ENCODE peak calls at places on chromosomes 6 and 20, in ten cellular contexts. One of them, this sample, is unnamed.

GRCh38 chr6:54135665-54136370 is 24.6 kb downstream of the MLIP start:
- DNase-seq in stomach: no peak
- DNase-seq in lung microvascular endothelial cell: peak; percentile 85
- DNase-seq in GM23248: peak; percentile 26
- DNase-seq in neural progenitor cell: no peak
- DNase-seq in lower leg skin: no peak
- DNase-seq in KBM-7: no peak
- DNase-seq in activated CD4-positive, alpha-beta T cell treated with anti-CD3 and anti-CD28 coated beads, Interleukin-2, amount 50 U/mL, for 24 hours: no peak
- DNase-seq in GM03348: peak; percentile 27
- DNase-seq in activated T-helper 1 cell treated with anti-CD3 and anti-CD28 coated beads, Interleukin-2, amount 50 U/mL, for 16 hours: no peak
- DNase-seq in this sample: no peak

GRCh38 chr6:152261179-152261578 is 376.0 kb downstream of the SYNE1 start:
- DNase-seq in stomach: no peak
- DNase-seq in lung microvascular endothelial cell: no peak
- DNase-seq in GM23248: no peak
- DNase-seq in neural progenitor cell: peak; percentile 3
- DNase-seq in lower leg skin: no peak
- DNase-seq in KBM-7: no peak
- DNase-seq in activated CD4-positive, alpha-beta T cell treated with anti-CD3 and anti-CD28 coated beads, Interleukin-2, amount 50 U/mL, for 24 hours: no peak
- DNase-seq in GM03348: no peak
- DNase-seq in activated T-helper 1 cell treated with anti-CD3 and anti-CD28 coated beads, Interleukin-2, amount 50 U/mL, for 16 hours: no peak
- DNase-seq in this sample: no peak

GRCh38 chr6:53624491-53624890 is 41.1 kb downstream of the KLHL31 start:
- DNase-seq in stomach: no peak
- DNase-seq in lung microvascular endothelial cell: no peak
- DNase-seq in GM23248: no peak
- DNase-seq in neural progenitor cell: no peak
- DNase-seq in lower leg skin: no peak
- DNase-seq in KBM-7: no peak
- DNase-seq in activated CD4-positive, alpha-beta T cell treated with anti-CD3 and anti-CD28 coated beads, Interleukin-2, amount 50 U/mL, for 24 hours: no peak
- DNase-seq in GM03348: no peak
- DNase-seq in activated T-helper 1 cell treated with anti-CD3 and anti-CD28 coated beads, Interleukin-2, amount 50 U/mL, for 16 hours: no peak
- DNase-seq in this sample: no peak

GRCh38 chr20:7406671-7407070 is 533.6 kb downstream of the HAO1 start:
- DNase-seq in stomach: no peak
- DNase-seq in lung microvascular endothelial cell: no peak
- DNase-seq in GM23248: no peak
- DNase-seq in neural progenitor cell: no peak
- DNase-seq in lower leg skin: no peak
- DNase-seq in KBM-7: no peak
- DNase-seq in activated CD4-positive, alpha-beta T cell treated with anti-CD3 and anti-CD28 coated beads, Interleukin-2, amount 50 U/mL, for 24 hours: no peak
- DNase-seq in GM03348: no peak
- DNase-seq in activated T-helper 1 cell treated with anti-CD3 and anti-CD28 coated beads, Interleukin-2, amount 50 U/mL, for 16 hours: no peak
- DNase-seq in this sample: no peak

GRCh38 chr6:143108278-143108677 is 47.6 kb downstream of the AIG1 start:
- DNase-seq in stomach: no peak
- DNase-seq in lung microvascular endothelial cell: no peak
- DNase-seq in GM23248: peak; percentile 16
- DNase-seq in neural progenitor cell: no peak
- DNase-seq in lower leg skin: no peak
- DNase-seq in KBM-7: no peak
- DNase-seq in activated CD4-positive, alpha-beta T cell treated with anti-CD3 and anti-CD28 coated beads, Interleukin-2, amount 50 U/mL, for 24 hours: no peak
- DNase-seq in GM03348: peak; percentile 30
- DNase-seq in activated T-helper 1 cell treated with anti-CD3 and anti-CD28 coated beads, Interleukin-2, amount 50 U/mL, for 16 hours: no peak
- DNase-seq in this sample: no peak

GRCh38 chr20:51631011-51631950 is 88.8 kb upstream of the NFATC2 start:
- DNase-seq in stomach: no peak
- DNase-seq in lung microvascular endothelial cell: peak; percentile 100
- DNase-seq in GM23248: peak; percentile 96
- DNase-seq in neural progenitor cell: no peak
- DNase-seq in lower leg skin: peak; percentile 88
- DNase-seq in KBM-7: peak; percentile 86
- DNase-seq in activated CD4-positive, alpha-beta T cell treated with anti-CD3 and anti-CD28 coated beads, Interleukin-2, amount 50 U/mL, for 24 hours: peak; percentile 32
- DNase-seq in GM03348: peak; percentile 94
- DNase-seq in activated T-helper 1 cell treated with anti-CD3 and anti-CD28 coated beads, Interleukin-2, amount 50 U/mL, for 16 hours: no peak
- DNase-seq in this sample: peak; percentile 62

GRCh38 chr20:3031524-3032147 is 11.8 kb upstream of the GNRH2 start:
- DNase-seq in stomach: no peak
- DNase-seq in lung microvascular endothelial cell: no peak
- DNase-seq in GM23248: no peak
- DNase-seq in neural progenitor cell: no peak
- DNase-seq in lower leg skin: no peak
- DNase-seq in KBM-7: no peak
- DNase-seq in activated CD4-positive, alpha-beta T cell treated with anti-CD3 and anti-CD28 coated beads, Interleukin-2, amount 50 U/mL, for 24 hours: no peak
- DNase-seq in GM03348: no peak
- DNase-seq in activated T-helper 1 cell treated with anti-CD3 and anti-CD28 coated beads, Interleukin-2, amount 50 U/mL, for 16 hours: no peak
- DNase-seq in this sample: no peak

GRCh38 chr20:33770005-33770404 is 38.2 kb downstream of the ZNF341 start:
- DNase-seq in stomach: peak; percentile 50
- DNase-seq in lung microvascular endothelial cell: no peak
- DNase-seq in GM23248: no peak
- DNase-seq in neural progenitor cell: no peak
- DNase-seq in lower leg skin: no peak
- DNase-seq in KBM-7: no peak
- DNase-seq in activated CD4-positive, alpha-beta T cell treated with anti-CD3 and anti-CD28 coated beads, Interleukin-2, amount 50 U/mL, for 24 hours: no peak
- DNase-seq in GM03348: no peak
- DNase-seq in activated T-helper 1 cell treated with anti-CD3 and anti-CD28 coated beads, Interleukin-2, amount 50 U/mL, for 16 hours: no peak
- DNase-seq in this sample: no peak

GRCh38 chr20:63544241-63544957 is 3.1 kb downstream of the SRMS start:
- DNase-seq in stomach: no peak
- DNase-seq in lung microvascular endothelial cell: no peak
- DNase-seq in GM23248: no peak
- DNase-seq in neural progenitor cell: no peak
- DNase-seq in lower leg skin: no peak
- DNase-seq in KBM-7: no peak
- DNase-seq in activated CD4-positive, alpha-beta T cell treated with anti-CD3 and anti-CD28 coated beads, Interleukin-2, amount 50 U/mL, for 24 hours: no peak
- DNase-seq in GM03348: no peak
- DNase-seq in activated T-helper 1 cell treated with anti-CD3 and anti-CD28 coated beads, Interleukin-2, amount 50 U/mL, for 16 hours: no peak
- DNase-seq in this sample: no peak

GRCh38 chr6:38518511-38519304 is 121.0 kb downstream of the BTBD9 start:
- DNase-seq in stomach: no peak
- DNase-seq in lung microvascular endothelial cell: no peak
- DNase-seq in GM23248: no peak
- DNase-seq in neural progenitor cell: no peak
- DNase-seq in lower leg skin: no peak
- DNase-seq in KBM-7: no peak
- DNase-seq in activated CD4-positive, alpha-beta T cell treated with anti-CD3 and anti-CD28 coated beads, Interleukin-2, amount 50 U/mL, for 24 hours: no peak
- DNase-seq in GM03348: no peak
- DNase-seq in activated T-helper 1 cell treated with anti-CD3 and anti-CD28 coated beads, Interleukin-2, amount 50 U/mL, for 16 hours: no peak
- DNase-seq in this sample: no peak

GRCh38 chr6:112603726-112604125 is 256.6 kb downstream of the RFPL4B start:
- DNase-seq in stomach: no peak
- DNase-seq in lung microvascular endothelial cell: no peak
- DNase-seq in GM23248: peak; percentile 23
- DNase-seq in neural progenitor cell: no peak
- DNase-seq in lower leg skin: no peak
- DNase-seq in KBM-7: no peak
- DNase-seq in activated CD4-positive, alpha-beta T cell treated with anti-CD3 and anti-CD28 coated beads, Interleukin-2, amount 50 U/mL, for 24 hours: no peak
- DNase-seq in GM03348: no peak
- DNase-seq in activated T-helper 1 cell treated with anti-CD3 and anti-CD28 coated beads, Interleukin-2, amount 50 U/mL, for 16 hours: no peak
- DNase-seq in this sample: no peak

GRCh38 chr6:161010418-161010817 is 18.8 kb downstream of the MAP3K4 start:
- DNase-seq in stomach: no peak
- DNase-seq in lung microvascular endothelial cell: no peak
- DNase-seq in GM23248: peak; percentile 84
- DNase-seq in neural progenitor cell: no peak
- DNase-seq in lower leg skin: no peak
- DNase-seq in KBM-7: no peak
- DNase-seq in activated CD4-positive, alpha-beta T cell treated with anti-CD3 and anti-CD28 coated beads, Interleukin-2, amount 50 U/mL, for 24 hours: no peak
- DNase-seq in GM03348: peak; percentile 41
- DNase-seq in activated T-helper 1 cell treated with anti-CD3 and anti-CD28 coated beads, Interleukin-2, amount 50 U/mL, for 16 hours: no peak
- DNase-seq in this sample: no peak

GRCh38 chr6:158115508-158115907 is 52.6 kb downstream of the SERAC1 start:
- DNase-seq in stomach: no peak
- DNase-seq in lung microvascular endothelial cell: no peak
- DNase-seq in GM23248: no peak
- DNase-seq in neural progenitor cell: no peak
- DNase-seq in lower leg skin: no peak
- DNase-seq in KBM-7: no peak
- DNase-seq in activated CD4-positive, alpha-beta T cell treated with anti-CD3 and anti-CD28 coated beads, Interleukin-2, amount 50 U/mL, for 24 hours: no peak
- DNase-seq in GM03348: no peak
- DNase-seq in activated T-helper 1 cell treated with anti-CD3 and anti-CD28 coated beads, Interleukin-2, amount 50 U/mL, for 16 hours: no peak
- DNase-seq in this sample: no peak

GRCh38 chr6:38813451-38813850 is 98.3 kb downstream of the DNAH8 start:
- DNase-seq in stomach: no peak
- DNase-seq in lung microvascular endothelial cell: peak; percentile 36
- DNase-seq in GM23248: no peak
- DNase-seq in neural progenitor cell: no peak
- DNase-seq in lower leg skin: no peak
- DNase-seq in KBM-7: peak; percentile 22
- DNase-seq in activated CD4-positive, alpha-beta T cell treated with anti-CD3 and anti-CD28 coated beads, Interleukin-2, amount 50 U/mL, for 24 hours: no peak
- DNase-seq in GM03348: no peak
- DNase-seq in activated T-helper 1 cell treated with anti-CD3 and anti-CD28 coated beads, Interleukin-2, amount 50 U/mL, for 16 hours: no peak
- DNase-seq in this sample: no peak

GRCh38 chr20:42218566-42218965 is 600.4 kb upstream of the CHD6 start:
- DNase-seq in stomach: no peak
- DNase-seq in lung microvascular endothelial cell: no peak
- DNase-seq in GM23248: no peak
- DNase-seq in neural progenitor cell: no peak
- DNase-seq in lower leg skin: no peak
- DNase-seq in KBM-7: no peak
- DNase-seq in activated CD4-positive, alpha-beta T cell treated with anti-CD3 and anti-CD28 coated beads, Interleukin-2, amount 50 U/mL, for 24 hours: no peak
- DNase-seq in GM03348: no peak
- DNase-seq in activated T-helper 1 cell treated with anti-CD3 and anti-CD28 coated beads, Interleukin-2, amount 50 U/mL, for 16 hours: no peak
- DNase-seq in this sample: no peak

GRCh38 chr20:49676581-49677291 is 36.9 kb downstream of the B4GALT5 start:
- DNase-seq in stomach: peak; percentile 60
- DNase-seq in lung microvascular endothelial cell: no peak
- DNase-seq in GM23248: peak; percentile 84
- DNase-seq in neural progenitor cell: no peak
- DNase-seq in lower leg skin: no peak
- DNase-seq in KBM-7: peak; percentile 73
- DNase-seq in activated CD4-positive, alpha-beta T cell treated with anti-CD3 and anti-CD28 coated beads, Interleukin-2, amount 50 U/mL, for 24 hours: no peak
- DNase-seq in GM03348: peak; percentile 57
- DNase-seq in activated T-helper 1 cell treated with anti-CD3 and anti-CD28 coated beads, Interleukin-2, amount 50 U/mL, for 16 hours: no peak
- DNase-seq in this sample: no peak

GRCh38 chr20:41317536-41318270 is at the start of gene ZHX3:
- DNase-seq in stomach: peak; percentile 97
- DNase-seq in lung microvascular endothelial cell: peak; percentile 97
- DNase-seq in GM23248: peak; percentile 99
- DNase-seq in neural progenitor cell: peak; percentile 99
- DNase-seq in lower leg skin: peak; percentile 99
- DNase-seq in KBM-7: peak; percentile 93
- DNase-seq in activated CD4-positive, alpha-beta T cell treated with anti-CD3 and anti-CD28 coated beads, Interleukin-2, amount 50 U/mL, for 24 hours: peak; percentile 92
- DNase-seq in GM03348: peak; percentile 100
- DNase-seq in activated T-helper 1 cell treated with anti-CD3 and anti-CD28 coated beads, Interleukin-2, amount 50 U/mL, for 16 hours: peak; percentile 97
- DNase-seq in this sample: peak; percentile 97

GRCh38 chr6:144697389-144697788 is 412.3 kb downstream of the UTRN start:
- DNase-seq in stomach: no peak
- DNase-seq in lung microvascular endothelial cell: no peak
- DNase-seq in GM23248: no peak
- DNase-seq in neural progenitor cell: no peak
- DNase-seq in lower leg skin: no peak
- DNase-seq in KBM-7: no peak
- DNase-seq in activated CD4-positive, alpha-beta T cell treated with anti-CD3 and anti-CD28 coated beads, Interleukin-2, amount 50 U/mL, for 24 hours: no peak
- DNase-seq in GM03348: no peak
- DNase-seq in activated T-helper 1 cell treated with anti-CD3 and anti-CD28 coated beads, Interleukin-2, amount 50 U/mL, for 16 hours: no peak
- DNase-seq in this sample: no peak

GRCh38 chr20:13118676-13119075 is 102.4 kb upstream of the ISM1 start:
- DNase-seq in stomach: no peak
- DNase-seq in lung microvascular endothelial cell: no peak
- DNase-seq in GM23248: no peak
- DNase-seq in neural progenitor cell: no peak
- DNase-seq in lower leg skin: no peak
- DNase-seq in KBM-7: no peak
- DNase-seq in activated CD4-positive, alpha-beta T cell treated with anti-CD3 and anti-CD28 coated beads, Interleukin-2, amount 50 U/mL, for 24 hours: no peak
- DNase-seq in GM03348: no peak
- DNase-seq in activated T-helper 1 cell treated with anti-CD3 and anti-CD28 coated beads, Interleukin-2, amount 50 U/mL, for 16 hours: no peak
- DNase-seq in this sample: no peak

GRCh38 chr6:151372164-151372563 is 19.2 kb downstream of the ZBTB2 start:
- DNase-seq in stomach: no peak
- DNase-seq in lung microvascular endothelial cell: no peak
- DNase-seq in GM23248: no peak
- DNase-seq in neural progenitor cell: no peak
- DNase-seq in lower leg skin: no peak
- DNase-seq in KBM-7: peak; percentile 34
- DNase-seq in activated CD4-positive, alpha-beta T cell treated with anti-CD3 and anti-CD28 coated beads, Interleukin-2, amount 50 U/mL, for 24 hours: no peak
- DNase-seq in GM03348: no peak
- DNase-seq in activated T-helper 1 cell treated with anti-CD3 and anti-CD28 coated beads, Interleukin-2, amount 50 U/mL, for 16 hours: no peak
- DNase-seq in this sample: no peak

GRCh38 chr20:43570496-43570895 is 11.7 kb downstream of the SGK2 start:
- DNase-seq in stomach: no peak
- DNase-seq in lung microvascular endothelial cell: no peak
- DNase-seq in GM23248: no peak
- DNase-seq in neural progenitor cell: no peak
- DNase-seq in lower leg skin: no peak
- DNase-seq in KBM-7: no peak
- DNase-seq in activated CD4-positive, alpha-beta T cell treated with anti-CD3 and anti-CD28 coated beads, Interleukin-2, amount 50 U/mL, for 24 hours: no peak
- DNase-seq in GM03348: no peak
- DNase-seq in activated T-helper 1 cell treated with anti-CD3 and anti-CD28 coated beads, Interleukin-2, amount 50 U/mL, for 16 hours: no peak
- DNase-seq in this sample: no peak

GRCh38 chr6:166903027-166903426 is 53.3 kb downstream of the RNASET2 start:
- DNase-seq in stomach: no peak
- DNase-seq in lung microvascular endothelial cell: peak; percentile 9
- DNase-seq in GM23248: peak; percentile 32
- DNase-seq in neural progenitor cell: no peak
- DNase-seq in lower leg skin: peak; percentile 60
- DNase-seq in KBM-7: no peak
- DNase-seq in activated CD4-positive, alpha-beta T cell treated with anti-CD3 and anti-CD28 coated beads, Interleukin-2, amount 50 U/mL, for 24 hours: no peak
- DNase-seq in GM03348: no peak
- DNase-seq in activated T-helper 1 cell treated with anti-CD3 and anti-CD28 coated beads, Interleukin-2, amount 50 U/mL, for 16 hours: no peak
- DNase-seq in this sample: no peak

GRCh38 chr20:57482796-57483195 is 42.1 kb downstream of the CTCFL start:
- DNase-seq in stomach: no peak
- DNase-seq in lung microvascular endothelial cell: no peak
- DNase-seq in GM23248: no peak
- DNase-seq in neural progenitor cell: no peak
- DNase-seq in lower leg skin: peak; percentile 68
- DNase-seq in KBM-7: no peak
- DNase-seq in activated CD4-positive, alpha-beta T cell treated with anti-CD3 and anti-CD28 coated beads, Interleukin-2, amount 50 U/mL, for 24 hours: no peak
- DNase-seq in GM03348: no peak
- DNase-seq in activated T-helper 1 cell treated with anti-CD3 and anti-CD28 coated beads, Interleukin-2, amount 50 U/mL, for 16 hours: no peak
- DNase-seq in this sample: no peak

GRCh38 chr6:111484655-111484974 is 1.6 kb upstream of the REV3L start:
- DNase-seq in stomach: no peak
- DNase-seq in lung microvascular endothelial cell: peak; percentile 41
- DNase-seq in GM23248: peak; percentile 45
- DNase-seq in neural progenitor cell: no peak
- DNase-seq in lower leg skin: no peak
- DNase-seq in KBM-7: no peak
- DNase-seq in activated CD4-positive, alpha-beta T cell treated with anti-CD3 and anti-CD28 coated beads, Interleukin-2, amount 50 U/mL, for 24 hours: no peak
- DNase-seq in GM03348: no peak
- DNase-seq in activated T-helper 1 cell treated with anti-CD3 and anti-CD28 coated beads, Interleukin-2, amount 50 U/mL, for 16 hours: no peak
- DNase-seq in this sample: no peak

GRCh38 chr6:108123946-108124345 is 41.9 kb upstream of the NR2E1 start:
- DNase-seq in stomach: no peak
- DNase-seq in lung microvascular endothelial cell: no peak
- DNase-seq in GM23248: no peak
- DNase-seq in neural progenitor cell: peak; percentile 67
- DNase-seq in lower leg skin: no peak
- DNase-seq in KBM-7: no peak
- DNase-seq in activated CD4-positive, alpha-beta T cell treated with anti-CD3 and anti-CD28 coated beads, Interleukin-2, amount 50 U/mL, for 24 hours: no peak
- DNase-seq in GM03348: no peak
- DNase-seq in activated T-helper 1 cell treated with anti-CD3 and anti-CD28 coated beads, Interleukin-2, amount 50 U/mL, for 16 hours: no peak
- DNase-seq in this sample: no peak

GRCh38 chr20:44074252-44075151 is 112.5 kb downstream of the JPH2 start:
- DNase-seq in stomach: peak; percentile 19
- DNase-seq in lung microvascular endothelial cell: no peak
- DNase-seq in GM23248: peak; percentile 62
- DNase-seq in neural progenitor cell: no peak
- DNase-seq in lower leg skin: peak; percentile 53
- DNase-seq in KBM-7: no peak
- DNase-seq in activated CD4-positive, alpha-beta T cell treated with anti-CD3 and anti-CD28 coated beads, Interleukin-2, amount 50 U/mL, for 24 hours: no peak
- DNase-seq in GM03348: peak; percentile 56
- DNase-seq in activated T-helper 1 cell treated with anti-CD3 and anti-CD28 coated beads, Interleukin-2, amount 50 U/mL, for 16 hours: no peak
- DNase-seq in this sample: no peak

GRCh38 chr6:41639556-41640371 is 1.5 kb downstream of the MDFI start:
- DNase-seq in stomach: no peak
- DNase-seq in lung microvascular endothelial cell: no peak
- DNase-seq in GM23248: no peak
- DNase-seq in neural progenitor cell: no peak
- DNase-seq in lower leg skin: no peak
- DNase-seq in KBM-7: no peak
- DNase-seq in activated CD4-positive, alpha-beta T cell treated with anti-CD3 and anti-CD28 coated beads, Interleukin-2, amount 50 U/mL, for 24 hours: no peak
- DNase-seq in GM03348: no peak
- DNase-seq in activated T-helper 1 cell treated with anti-CD3 and anti-CD28 coated beads, Interleukin-2, amount 50 U/mL, for 16 hours: no peak
- DNase-seq in this sample: no peak

GRCh38 chr6:101668496-101668895 is 275.0 kb downstream of the GRIK2 start:
- DNase-seq in stomach: no peak
- DNase-seq in lung microvascular endothelial cell: no peak
- DNase-seq in GM23248: peak; percentile 19
- DNase-seq in neural progenitor cell: no peak
- DNase-seq in lower leg skin: no peak
- DNase-seq in KBM-7: no peak
- DNase-seq in activated CD4-positive, alpha-beta T cell treated with anti-CD3 and anti-CD28 coated beads, Interleukin-2, amount 50 U/mL, for 24 hours: no peak
- DNase-seq in GM03348: no peak
- DNase-seq in activated T-helper 1 cell treated with anti-CD3 and anti-CD28 coated beads, Interleukin-2, amount 50 U/mL, for 16 hours: no peak
- DNase-seq in this sample: no peak

This sample was measured in mesothelial cell of epicardium.